ENCODE peak calls at places on chromosomes 7 and 10, in four cellular contexts. A, B, L and G are unnamed samples.

GRCh38 chr10:70255329-70256299 is 22.4 kb upstream of the PPA1 start:
- DNase-seq in A (no peak), B (no peak), L (no peak), G (peak; percentile 35)

GRCh38 chr10:102313221-102313896 is 68.0 kb downstream of the GBF1 start:
- DNase-seq in A (no peak), B (no peak), L (no peak), G (no peak)

GRCh38 chr10:92573091-92573797 is 649 bp downstream of the IDE start:
- DNase-seq in A (peak; percentile 36), B (peak; percentile 70), L (peak; percentile 68), G (peak; percentile 34)

GRCh38 chr10:8130973-8131911 is 76.8 kb downstream of the GATA3 start:
- DNase-seq in A (peak; percentile 15), B (no peak), L (no peak), G (no peak)

GRCh38 chr7:21967500-21968099 is 21.9 kb upstream of the CDCA7L start:
- DNase-seq in A (no peak), B (no peak), L (peak; percentile 10), G (no peak)

GRCh38 chr7:73397936-73398335 is 35.6 kb upstream of the FZD9 start:
- DNase-seq in A (no peak), B (peak; percentile 59), L (no peak), G (no peak)

GRCh38 chr10:56178210-56178609 is 182.8 kb downstream of the ZWINT start:
- DNase-seq in A (no peak), B (no peak), L (peak; percentile 55), G (no peak)

GRCh38 chr10:133275683-133276092 is 980 bp downstream of the ADAM8 start:
- DNase-seq in A (no peak), B (no peak), L (no peak), G (no peak)

GRCh38 chr7:125025620-125026019 is 96.0 kb upstream of the POT1 start:
- DNase-seq in A (no peak), B (no peak), L (no peak), G (no peak)

GRCh38 chr7:51229620-51230323 is 86.8 kb downstream of the COBL start:
- DNase-seq in A (no peak), B (no peak), L (no peak), G (peak; percentile 25)

GRCh38 chr7:45198986-45199385 is 41.4 kb downstream of the RAMP3 start:
- DNase-seq in A (no peak), B (no peak), L (no peak), G (no peak)

GRCh38 chr7:13198036-13198435 is 510.6 kb downstream of the ARL4A start:
- DNase-seq in A (no peak), B (no peak), L (no peak), G (no peak)

GRCh38 chr7:157302314-157302711 is 34.5 kb upstream of the DNAJB6 start:
- DNase-seq in A (peak; percentile 33), B (no peak), L (peak; percentile 61), G (peak; percentile 63)

GRCh38 chr7:16356241-16356958 is 64.9 kb downstream of the CRPPA start:
- DNase-seq in A (peak; percentile 19), B (no peak), L (no peak), G (no peak)

GRCh38 chr10:43689007-43689491 is 40.4 kb upstream of the ZNF32 start:
- DNase-seq in A (no peak), B (no peak), L (no peak), G (no peak)
- H3K4me2 ChIP-seq in A (no peak overlapping the region), B (peak overlapping the region; percentile 92), L (no peak overlapping the region), G (peak overlapping the region; percentile 43)

GRCh38 chr10:3890602-3891352 is 105.8 kb upstream of the KLF6 start:
- DNase-seq in A (no peak), B (no peak), L (peak; percentile 71), G (no peak)
- H2AK5ac ChIP-seq in A (peak overlapping the region; percentile 90), B (peak overlapping the region; percentile 90), L (no peak overlapping the region), G (no peak overlapping the region)

DNA sequence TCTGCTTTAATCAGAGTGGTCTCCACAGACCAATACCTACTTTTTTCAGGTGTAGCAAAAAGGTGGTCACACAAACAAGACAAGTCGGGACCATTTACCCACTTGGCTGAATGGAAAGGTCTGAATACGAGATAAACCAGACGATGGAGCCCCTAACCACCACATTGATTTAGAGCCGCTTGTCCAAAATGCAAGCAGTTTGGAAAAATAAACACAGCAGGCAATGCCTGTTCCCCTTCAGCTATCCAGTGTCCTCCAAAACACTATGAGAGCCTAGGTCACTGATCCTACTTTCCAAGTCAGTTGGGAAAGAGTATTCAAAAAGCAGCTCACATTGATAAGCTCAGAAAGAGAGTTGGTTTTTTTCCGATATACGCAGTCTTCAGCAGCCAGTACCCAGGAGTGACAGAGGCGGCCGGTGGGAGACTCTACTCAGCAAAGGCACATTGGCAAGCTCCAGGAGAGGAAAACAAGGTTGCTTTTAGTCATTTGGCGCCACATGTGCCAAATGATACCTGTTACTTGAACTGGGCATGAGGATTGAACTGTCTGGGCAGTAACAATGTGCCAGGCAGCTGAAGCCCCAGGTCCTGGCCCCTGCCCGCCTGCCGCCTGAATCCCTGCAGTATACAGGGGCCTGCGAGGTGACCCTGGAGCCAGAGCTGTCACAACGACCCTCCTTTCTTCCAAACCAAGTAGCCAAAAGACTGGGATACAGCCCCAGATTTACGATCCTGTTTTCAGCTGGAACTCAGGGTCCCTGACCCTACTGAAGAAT is 109.9 kb downstream of the PIP4K2A start:
- DNase-seq in A (no peak), B (no peak), L (no peak), G (no peak)
- H4K5ac ChIP-seq in A (no peak overlapping the region), B (no peak overlapping the region), L (no peak overlapping the region), G (no peak overlapping the region)

GRCh38 chr7:129271500-129272355 is 46.9 kb downstream of the AHCYL2 start:
- DNase-seq in A (peak; percentile 43), B (peak; percentile 64), L (peak; percentile 84), G (peak; percentile 55)
- H3K4me2 ChIP-seq in A (no peak overlapping the region), B (no peak overlapping the region), L (no peak overlapping the region), G (no peak overlapping the region)

GRCh38 chr10:29950391-29950790 is 109.0 kb downstream of the JCAD start:
- DNase-seq in A (no peak), B (no peak), L (no peak), G (no peak)
- H2AK5ac ChIP-seq in A (peak overlapping the region; percentile 97), B (no peak overlapping the region), L (no peak overlapping the region), G (no peak overlapping the region)

DNA sequence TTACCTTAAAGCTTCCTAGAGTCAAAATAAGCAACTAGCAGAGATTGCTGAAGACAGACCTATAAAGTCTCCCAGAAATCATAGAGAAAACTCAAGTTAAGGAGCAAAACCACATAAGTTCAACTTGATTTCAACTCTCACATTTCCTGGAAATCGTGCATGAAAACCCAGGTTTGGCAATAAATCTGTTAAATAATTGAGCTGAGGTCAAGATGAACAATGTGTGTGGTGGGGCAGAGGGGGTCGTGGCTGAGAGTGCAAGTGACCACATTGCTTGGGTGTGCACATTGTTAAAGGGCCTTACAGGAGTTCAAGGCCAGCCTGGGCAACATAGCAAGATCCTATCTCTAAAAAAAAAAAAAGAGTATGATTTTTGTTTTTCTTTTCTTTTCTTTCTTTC is 636.5 kb downstream of the GALNT17 start:
- DNase-seq in A (no peak), B (no peak), L (no peak), G (no peak)
- H4K5ac ChIP-seq in A (no peak overlapping the region), B (no peak overlapping the region), L (no peak overlapping the region), G (no peak overlapping the region)

DNA sequence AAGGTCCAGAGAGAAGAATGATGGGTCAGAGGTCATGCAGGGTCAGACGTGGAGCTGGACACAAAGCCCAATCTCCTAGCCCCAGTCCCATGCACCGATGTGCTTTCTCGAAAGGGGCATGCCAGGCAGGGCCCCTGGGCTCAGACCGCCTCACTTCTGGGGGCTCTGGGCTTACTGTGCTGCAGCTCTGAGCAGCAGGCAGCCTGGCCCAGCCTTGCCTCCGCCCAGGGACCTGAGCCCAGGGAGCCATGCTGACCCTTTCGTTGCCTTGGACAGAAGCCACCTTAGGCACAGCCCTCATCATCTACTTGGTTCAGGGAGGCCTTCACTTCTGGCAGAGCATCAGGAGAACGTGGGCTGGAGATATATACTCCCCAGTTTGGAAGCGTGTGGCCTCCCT is 161.2 kb downstream of the GRK5 start:
- DNase-seq in A (no peak), B (no peak), L (no peak), G (no peak)
- H3K4me2 ChIP-seq in A (no peak overlapping the region), B (no peak overlapping the region), L (no peak overlapping the region), G (no peak overlapping the region)

DNA sequence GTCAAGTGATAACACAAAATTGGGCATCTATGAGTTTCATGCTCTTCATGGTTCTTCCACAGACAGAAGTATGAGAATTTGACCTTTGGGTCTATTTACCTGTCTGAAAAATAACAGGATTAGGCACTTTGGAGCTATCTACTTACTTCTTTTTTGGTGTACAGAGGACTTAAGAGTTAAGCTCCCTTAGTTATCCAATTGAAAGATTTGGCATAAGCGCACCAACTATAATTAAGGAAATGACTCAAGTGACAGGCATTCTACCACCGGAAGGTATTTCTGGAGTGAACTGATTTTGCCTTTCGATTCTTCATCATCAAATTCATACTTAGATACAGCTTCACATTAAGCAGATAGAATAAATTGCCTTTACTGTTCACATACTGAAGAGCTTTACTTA is 43.9 kb downstream of the IFIT5 start:
- DNase-seq in A (peak; percentile 79), B (no peak), L (no peak), G (no peak)
- H2AK5ac ChIP-seq in A (peak overlapping the region; percentile 50), B (no peak overlapping the region), L (no peak overlapping the region), G (no peak overlapping the region)